ENCODE peak calls at places on chromosomes 2 and 18, in four cellular contexts. One of them, this sample, is unnamed.
A peak's percentile ranks its signal among the peaks of the same experiment; 100 is the strongest.

GRCh38 chr2:234137400-234138014 is 87.0 kb downstream of the SPP2 start:
- DNase-seq in IMR-90: peak; percentile 21
- DNase-seq in mesendoderm: peak; percentile 80
- DNase-seq in H1: peak; percentile 1
- DNase-seq in this sample: no peak

GRCh38 chr2:152465541-152465940 is 130.6 kb downstream of the FMNL2 start:
- DNase-seq in IMR-90: peak; percentile 17
- DNase-seq in mesendoderm: no peak
- DNase-seq in H1: no peak
- DNase-seq in this sample: no peak

GRCh38 chr2:9095690-9096089 is 92.2 kb upstream of the MBOAT2 start:
- DNase-seq in IMR-90: peak; percentile 44
- DNase-seq in mesendoderm: peak; percentile 88
- DNase-seq in H1: no peak
- DNase-seq in this sample: peak; percentile 76

GRCh38 chr18:11512096-11513030 is 97.0 kb upstream of the SLC35G4 start:
- DNase-seq in IMR-90: no peak
- DNase-seq in mesendoderm: peak; percentile 19
- DNase-seq in H1: no peak
- DNase-seq in this sample: no peak

GRCh38 chr2:59594671-59595222 is 958.7 kb downstream of the BCL11A start:
- DNase-seq in IMR-90: no peak
- DNase-seq in mesendoderm: no peak
- DNase-seq in H1: no peak
- DNase-seq in this sample: no peak

GRCh38 chr2:6993230-6993640 is 76.0 kb downstream of the RNF144A start:
- DNase-seq in IMR-90: no peak
- DNase-seq in mesendoderm: no peak
- DNase-seq in H1: no peak
- DNase-seq in this sample: no peak

GRCh38 chr18:24802439-24802838 is 342.0 kb downstream of the HRH4 start:
- DNase-seq in IMR-90: no peak
- DNase-seq in mesendoderm: no peak
- DNase-seq in H1: no peak
- DNase-seq in this sample: no peak

GRCh38 chr18:48182779-48183178 is 226.4 kb downstream of the ZBTB7C start:
- DNase-seq in IMR-90: no peak
- DNase-seq in mesendoderm: no peak
- DNase-seq in H1: no peak
- DNase-seq in this sample: no peak

GRCh38 chr2:133570547-133570946 is 2.3 kb upstream of the NCKAP5 start:
- DNase-seq in IMR-90: no peak
- DNase-seq in mesendoderm: no peak
- DNase-seq in H1: no peak
- DNase-seq in this sample: no peak

GRCh38 chr2:99876956-99877355 is 265.4 kb downstream of the AFF3 start:
- DNase-seq in IMR-90: no peak
- DNase-seq in mesendoderm: peak; percentile 70
- DNase-seq in H1: no peak
- DNase-seq in this sample: no peak

GRCh38 chr2:37623971-37624897 is 47.2 kb downstream of the CDC42EP3 start:
- DNase-seq in IMR-90: peak; percentile 75
- DNase-seq in mesendoderm: no peak
- DNase-seq in H1: no peak
- DNase-seq in this sample: no peak

GRCh38 chr2:189016311-189016830 is 42.2 kb downstream of the COL3A1 start:
- DNase-seq in IMR-90: no peak
- DNase-seq in mesendoderm: no peak
- DNase-seq in H1: no peak
- DNase-seq in this sample: no peak

GRCh38 chr18:40911582-40912254 is 1043.3 kb upstream of the PIK3C3 start:
- DNase-seq in IMR-90: peak; percentile 83
- DNase-seq in mesendoderm: no peak
- DNase-seq in H1: no peak
- DNase-seq in this sample: no peak

GRCh38 chr2:228613133-228613532 is 431.6 kb upstream of the SPHKAP start:
- DNase-seq in IMR-90: peak; percentile 95
- DNase-seq in mesendoderm: no peak
- DNase-seq in H1: no peak
- DNase-seq in this sample: no peak

GRCh38 chr2:43080626-43081025 is 145.8 kb downstream of the ZFP36L2 start:
- DNase-seq in IMR-90: no peak
- DNase-seq in mesendoderm: no peak
- DNase-seq in H1: no peak
- DNase-seq in this sample: no peak

GRCh38 chr2:230908595-230909191 is 16.3 kb downstream of the GPR55 start:
- DNase-seq in IMR-90: peak; percentile 93
- DNase-seq in mesendoderm: peak; percentile 40
- DNase-seq in H1: no peak
- DNase-seq in this sample: peak; percentile 33

GRCh38 chr2:24779121-24779520 is 14.1 kb downstream of the PTRHD1 start:
- DNase-seq in IMR-90: no peak
- DNase-seq in mesendoderm: no peak
- DNase-seq in H1: no peak
- DNase-seq in this sample: no peak

GRCh38 chr18:3624818-3625716 is 175.1 kb downstream of the TGIF1 start:
- DNase-seq in IMR-90: peak; percentile 98
- DNase-seq in mesendoderm: peak; percentile 89
- DNase-seq in H1: no peak
- DNase-seq in this sample: no peak

GRCh38 chr2:205776139-205776538 is 93.8 kb downstream of the NRP2 start:
- DNase-seq in IMR-90: no peak
- DNase-seq in mesendoderm: peak; percentile 89
- DNase-seq in H1: peak; percentile 64
- DNase-seq in this sample: peak; percentile 93

GRCh38 chr2:72136349-72136748 is 11.3 kb downstream of the CYP26B1 start:
- DNase-seq in IMR-90: no peak
- DNase-seq in mesendoderm: no peak
- DNase-seq in H1: no peak
- DNase-seq in this sample: no peak

GRCh38 chr2:220451438-220451837 is 824.0 kb downstream of the SLC4A3 start:
- DNase-seq in IMR-90: no peak
- DNase-seq in mesendoderm: no peak
- DNase-seq in H1: no peak
- DNase-seq in this sample: no peak

GRCh38 chr2:172200495-172201085 is 97.9 kb upstream of the DLX2 start:
- DNase-seq in IMR-90: peak; percentile 59
- DNase-seq in mesendoderm: peak; percentile 66
- DNase-seq in H1: no peak
- DNase-seq in this sample: no peak

GRCh38 chr18:58362027-58362575 is 266.8 kb downstream of the ALPK2 start:
- DNase-seq in IMR-90: peak; percentile 97
- DNase-seq in mesendoderm: no peak
- DNase-seq in H1: no peak
- DNase-seq in this sample: no peak

GRCh38 chr2:72138011-72138881 is 9.4 kb downstream of the CYP26B1 start:
- DNase-seq in IMR-90: no peak
- DNase-seq in mesendoderm: no peak
- DNase-seq in H1: no peak
- DNase-seq in this sample: peak; percentile 26

GRCh38 chr2:111692311-111692710 is 191.7 kb downstream of the ANAPC1 start:
- DNase-seq in IMR-90: no peak
- DNase-seq in mesendoderm: no peak
- DNase-seq in H1: no peak
- DNase-seq in this sample: no peak

GRCh38 chr2:20728114-20728758 is 61.3 kb downstream of the GDF7 start:
- DNase-seq in IMR-90: peak; percentile 33
- DNase-seq in mesendoderm: peak; percentile 14
- DNase-seq in H1: no peak
- DNase-seq in this sample: no peak

GRCh38 chr18:3305933-3306332 is 44.0 kb downstream of the MYL12B start:
- DNase-seq in IMR-90: peak; percentile 88
- DNase-seq in mesendoderm: no peak
- DNase-seq in H1: no peak
- DNase-seq in this sample: no peak

GRCh38 chr2:23602113-23602512 is 217.1 kb downstream of the KLHL29 start:
- DNase-seq in IMR-90: peak; percentile 81
- DNase-seq in mesendoderm: peak; percentile 82
- DNase-seq in H1: no peak
- DNase-seq in this sample: no peak

GRCh38 chr18:62586148-62586774 is 63.4 kb downstream of the ZCCHC2 start:
- DNase-seq in IMR-90: peak; percentile 69
- DNase-seq in mesendoderm: peak; percentile 71
- DNase-seq in H1: no peak
- DNase-seq in this sample: peak; percentile 72

GRCh38 chr2:85173909-85174308 is 40.7 kb downstream of the TCF7L1 start:
- DNase-seq in IMR-90: peak; percentile 23
- DNase-seq in mesendoderm: no peak
- DNase-seq in H1: no peak
- DNase-seq in this sample: no peak

GRCh38 chr18:36578871-36579270 is 249.9 kb downstream of the TPGS2 start:
- DNase-seq in IMR-90: peak; percentile 62
- DNase-seq in mesendoderm: no peak
- DNase-seq in H1: no peak
- DNase-seq in this sample: no peak

GRCh38 chr18:76357174-76357573 is 137.9 kb downstream of the ZNF516 start:
- DNase-seq in IMR-90: no peak
- DNase-seq in mesendoderm: no peak
- DNase-seq in H1: no peak
- DNase-seq in this sample: no peak

GRCh38 chr2:215527738-215528137 is 91.9 kb upstream of the FN1 start:
- DNase-seq in IMR-90: peak; percentile 87
- DNase-seq in mesendoderm: no peak
- DNase-seq in H1: no peak
- DNase-seq in this sample: no peak

GRCh38 chr2:28326873-28327495 is 65.7 kb upstream of the FOSL2 start:
- DNase-seq in IMR-90: peak; percentile 26
- DNase-seq in mesendoderm: no peak
- DNase-seq in H1: no peak
- DNase-seq in this sample: no peak

GRCh38 chr2:241798081-241798630 is 10.8 kb upstream of the NEU4 start:
- DNase-seq in IMR-90: no peak
- DNase-seq in mesendoderm: no peak
- DNase-seq in H1: no peak
- DNase-seq in this sample: no peak

GRCh38 chr2:147468963-147469362 is 375.9 kb upstream of the ACVR2A start:
- DNase-seq in IMR-90: no peak
- DNase-seq in mesendoderm: no peak
- DNase-seq in H1: no peak
- DNase-seq in this sample: no peak

GRCh38 chr2:132448771-132449170 is 32.2 kb downstream of the GPR39 start:
- DNase-seq in IMR-90: peak; percentile 55
- DNase-seq in mesendoderm: peak; percentile 56
- DNase-seq in H1: no peak
- DNase-seq in this sample: peak; percentile 42

GRCh38 chr2:66521459-66521858 is 86.5 kb downstream of the MEIS1 start:
- DNase-seq in IMR-90: no peak
- DNase-seq in mesendoderm: no peak
- DNase-seq in H1: no peak
- DNase-seq in this sample: no peak

DNA sequence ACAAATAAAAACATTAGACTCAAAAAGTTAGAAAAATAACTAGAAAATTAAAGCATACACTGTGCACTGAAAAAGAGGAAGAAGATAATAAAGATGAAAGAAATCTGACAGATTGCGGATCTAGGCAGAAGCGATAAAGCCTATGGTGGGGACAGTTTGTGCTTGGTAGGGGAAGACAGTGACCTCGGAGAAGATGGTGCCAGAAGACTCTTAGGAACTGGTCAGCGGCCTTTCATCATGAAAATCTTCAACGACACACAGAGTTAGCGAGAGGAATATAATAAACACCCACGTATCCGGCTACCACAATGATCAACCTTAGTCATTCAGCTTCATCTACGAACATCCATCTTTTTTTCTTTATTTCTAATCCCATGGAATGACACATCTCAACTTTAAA is 180.5 kb downstream of the HDAC4 start:
- DNase-seq in IMR-90: no peak
- DNase-seq in mesendoderm: no peak
- DNase-seq in H1: no peak
- DNase-seq in this sample: no peak
- H4K5ac ChIP-seq in IMR-90: no peak overlapping the region
- H4K5ac ChIP-seq in mesendoderm: no peak overlapping the region
- H4K5ac ChIP-seq in H1: no peak overlapping the region
- H4K5ac ChIP-seq in this sample: no peak overlapping the region

GRCh38 chr2:64989982-64990614 is 899 bp downstream of the SLC1A4 start:
- DNase-seq in IMR-90: no peak
- DNase-seq in mesendoderm: peak; percentile 25
- DNase-seq in H1: no peak
- DNase-seq in this sample: peak; percentile 36
- H3K23ac ChIP-seq in IMR-90: peak overlapping the region; percentile 60
- H3K23ac ChIP-seq in mesendoderm: peak overlapping the region; percentile 80
- H3K23ac ChIP-seq in H1: no peak overlapping the region
- H3K23ac ChIP-seq in this sample: no peak overlapping the region

DNA sequence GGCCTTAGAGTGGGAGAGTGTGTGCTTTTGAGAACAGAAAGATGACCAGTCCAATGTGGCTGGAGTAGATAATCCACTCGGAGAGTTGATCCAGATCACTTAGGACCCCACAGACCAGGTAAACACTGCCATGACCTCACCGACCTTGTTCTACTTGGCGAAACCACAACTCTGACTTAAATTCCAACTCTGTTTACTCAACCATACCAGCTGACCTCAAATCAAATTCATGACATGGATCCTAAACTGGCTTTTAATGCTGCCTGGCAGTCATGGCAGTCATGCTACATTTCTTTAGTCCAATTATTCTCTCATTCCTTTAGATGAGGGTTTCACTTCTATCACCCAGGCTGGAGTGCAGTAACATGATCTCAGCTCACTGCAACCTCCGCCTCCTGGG is 347.1 kb upstream of the FAM98A start:
- DNase-seq in IMR-90: no peak
- DNase-seq in mesendoderm: no peak
- DNase-seq in H1: no peak
- DNase-seq in this sample: no peak
- H4K5ac ChIP-seq in IMR-90: no peak overlapping the region
- H4K5ac ChIP-seq in mesendoderm: no peak overlapping the region
- H4K5ac ChIP-seq in H1: no peak overlapping the region
- H4K5ac ChIP-seq in this sample: no peak overlapping the region

GRCh38 chr2:10759151-10759714 is 37.8 kb downstream of the ATP6V1C2 start:
- DNase-seq in IMR-90: no peak
- DNase-seq in mesendoderm: no peak
- DNase-seq in H1: no peak
- DNase-seq in this sample: no peak

GRCh38 chr2:10763461-10763800 is 42.0 kb downstream of the ATP6V1C2 start:
- DNase-seq in IMR-90: no peak
- DNase-seq in mesendoderm: no peak
- DNase-seq in H1: no peak
- DNase-seq in this sample: no peak

GRCh38 chr2:10761591-10761990 is 40.2 kb downstream of the ATP6V1C2 start:
- DNase-seq in IMR-90: no peak
- DNase-seq in mesendoderm: no peak
- DNase-seq in H1: no peak
- DNase-seq in this sample: no peak

GRCh38 chr2:10762651-10763460 is 41.4 kb downstream of the ATP6V1C2 start:
- DNase-seq in IMR-90: peak; percentile 7
- DNase-seq in mesendoderm: no peak
- DNase-seq in H1: no peak
- DNase-seq in this sample: no peak

GRCh38 chr2:10760794-10761504 is 39.5 kb downstream of the ATP6V1C2 start:
- DNase-seq in IMR-90: no peak
- DNase-seq in mesendoderm: no peak
- DNase-seq in H1: no peak
- DNase-seq in this sample: no peak
- H3K23ac ChIP-seq in IMR-90: no peak overlapping the region
- H3K23ac ChIP-seq in mesendoderm: no peak overlapping the region
- H3K23ac ChIP-seq in H1: no peak overlapping the region
- H3K23ac ChIP-seq in this sample: no peak overlapping the region